ENCODE peak calls at places on chromosome 14, in seven cellular contexts. L, Y, N, J, M, S and A are unnamed samples.

GRCh38 chr14:21917699-21918436 is 244.2 kb upstream of the OR4E1 start:
- DNase-seq in L (no peak), Y (peak), N (peak), J (peak), M (peak), S (peak), A (peak)

GRCh38 chr14:87097021-87097420 is 896.0 kb downstream of the GALC start:
- DNase-seq in L (no peak), Y (no peak), N (no peak), J (no peak), M (no peak), S (no peak), A (peak)

GRCh38 chr14:57277062-57277461 is 8.3 kb downstream of the AP5M1 start:
- DNase-seq in L (no peak), Y (no peak), N (no peak), J (no peak), M (no peak), S (no peak), A (no peak)

GRCh38 chr14:88225721-88226120 is 97.3 kb downstream of the KCNK10 start:
- DNase-seq in L (no peak), Y (no peak), N (no peak), J (no peak), M (no peak), S (no peak), A (no peak)

GRCh38 chr14:93090826-93091583 is 24.7 kb downstream of the ITPK1 start:
- DNase-seq in L (no peak), Y (no peak), N (no peak), J (peak), M (no peak), S (no peak), A (no peak)

GRCh38 chr14:65291561-65291960 is 121.0 kb upstream of the FUT8 start:
- DNase-seq in L (no peak), Y (no peak), N (no peak), J (no peak), M (no peak), S (no peak), A (no peak)

GRCh38 chr14:32933943-32934890 is 4.5 kb upstream of the NPAS3 start:
- DNase-seq in L (no peak), Y (no peak), N (no peak), J (peak), M (no peak), S (no peak), A (no peak)

GRCh38 chr14:99853206-99853605 is 60.0 kb downstream of the EML1 start:
- DNase-seq in L (no peak), Y (no peak), N (no peak), J (peak), M (no peak), S (no peak), A (no peak)

GRCh38 chr14:21326972-21327371 is 47.1 kb downstream of the RPGRIP1 start:
- DNase-seq in L (no peak), Y (no peak), N (no peak), J (no peak), M (no peak), S (no peak), A (no peak)

GRCh38 chr14:102694530-102695171 is 82.6 kb upstream of the TRAF3 start:
- DNase-seq in L (peak), Y (peak), N (peak), J (peak), M (peak), S (peak), A (peak)

GRCh38 chr14:63051301-63051700 is 6.0 kb upstream of the KCNH5 start:
- DNase-seq in L (no peak), Y (no peak), N (no peak), J (no peak), M (no peak), S (no peak), A (no peak)

GRCh38 chr14:72588521-72588920 is 305.4 kb downstream of the DPF3 start:
- DNase-seq in L (no peak), Y (no peak), N (peak), J (no peak), M (no peak), S (no peak), A (no peak)
- TF ChIP-seq RFX5 in L (no peak), Y (no peak), N (no peak), J (no peak), M (no peak), S (no peak), A (no peak)

GRCh38 chr14:67675219-67675582 is 769 bp upstream of the VTI1B start:
- DNase-seq in L (no peak), Y (no peak), N (no peak), J (no peak), M (no peak), S (no peak), A (no peak)

GRCh38 chr14:67674480-67675218 is at the start of gene VTI1B:
- DNase-seq in L (no peak), Y (peak), N (no peak), J (peak), M (peak), S (peak), A (peak)

GRCh38 chr14:67683821-67684220 is 9.4 kb upstream of the VTI1B start:
- DNase-seq in L (no peak), Y (no peak), N (no peak), J (no peak), M (no peak), S (no peak), A (no peak)

GRCh38 chr14:67680941-67681340 is 6.5 kb upstream of the VTI1B start:
- DNase-seq in L (no peak), Y (no peak), N (no peak), J (no peak), M (no peak), S (no peak), A (no peak)

GRCh38 chr14:67680121-67680602 is 5.7 kb upstream of the VTI1B start:
- DNase-seq in L (no peak), Y (no peak), N (peak), J (no peak), M (peak), S (no peak), A (peak)
- TF ChIP-seq RFX5 in L (no peak), Y (no peak), N (no peak), J (no peak), M (no peak), S (no peak), A (no peak)

DNA sequence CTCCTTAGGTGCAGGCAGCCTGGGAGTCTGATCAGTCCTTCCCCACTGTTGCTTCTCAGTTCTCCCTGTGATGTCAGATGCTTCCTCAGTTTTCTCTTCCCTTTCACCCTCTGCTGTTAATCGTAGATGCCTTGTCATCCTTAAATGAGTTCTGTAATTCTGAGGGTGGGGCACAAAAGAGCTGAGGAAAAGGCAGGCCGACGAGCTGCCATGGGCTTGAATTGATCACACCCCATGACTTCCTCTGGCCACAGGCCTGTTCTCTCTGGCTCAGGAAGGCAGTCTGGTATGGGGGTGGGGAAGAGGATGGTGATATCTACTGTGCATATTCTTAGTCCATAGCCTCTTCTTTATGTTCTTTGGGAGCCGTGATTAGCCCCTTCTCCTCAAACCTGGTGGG is 5.2 kb upstream of the AP1G2 start:
- DNase-seq in L (no peak), Y (no peak), N (no peak), J (no peak), M (no peak), S (peak), A (no peak)
- TF ChIP-seq RFX5 in L (no peak), Y (no peak), N (no peak), J (no peak), M (no peak), S (no peak), A (no peak)

GRCh38 chr14:38867561-38868150 is 235.4 kb downstream of the SEC23A start:
- DNase-seq in L (peak), Y (peak), N (no peak), J (peak), M (peak), S (peak), A (peak)
- TF ChIP-seq RFX5 in L (no peak), Y (no peak), N (no peak), J (no peak), M (no peak), S (no peak), A (no peak)

GRCh38 chr14:61219256-61219655 is 61.9 kb downstream of the TMEM30B start:
- DNase-seq in L (no peak), Y (no peak), N (no peak), J (no peak), M (no peak), S (no peak), A (peak)

GRCh38 chr14:61218157-61218556 is 63.0 kb downstream of the TMEM30B start:
- DNase-seq in L (no peak), Y (no peak), N (no peak), J (no peak), M (no peak), S (no peak), A (no peak)

GRCh38 chr14:61217516-61217915 is 63.6 kb downstream of the TMEM30B start:
- DNase-seq in L (no peak), Y (no peak), N (no peak), J (no peak), M (no peak), S (no peak), A (no peak)

GRCh38 chr14:61219673-61220072 is 61.5 kb downstream of the TMEM30B start:
- DNase-seq in L (no peak), Y (no peak), N (no peak), J (no peak), M (no peak), S (no peak), A (peak)

DNA sequence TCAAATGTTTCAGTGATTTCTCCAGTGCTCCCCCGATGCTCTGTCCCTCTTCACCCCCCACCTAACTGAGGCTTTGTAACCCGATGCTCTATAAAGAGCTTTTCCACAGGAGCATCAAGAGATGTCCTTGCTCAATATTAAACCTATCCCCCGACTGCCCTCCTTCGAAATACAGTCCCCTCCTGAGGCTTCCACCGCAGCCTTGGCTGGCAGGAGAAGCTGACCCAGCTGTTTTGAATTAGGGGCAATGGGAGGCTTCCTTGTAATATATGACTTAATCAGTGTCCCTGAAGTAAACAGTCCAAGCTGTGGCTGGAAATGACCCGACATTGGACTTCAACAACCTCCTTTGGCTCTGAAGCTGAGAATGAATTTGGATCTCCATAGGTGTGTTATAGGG is 62.4 kb downstream of the TMEM30B start:
- DNase-seq in L (no peak), Y (no peak), N (no peak), J (peak), M (no peak), S (no peak), A (no peak)
- TF ChIP-seq RFX5 in L (no peak), Y (no peak), N (no peak), J (no peak), M (no peak), S (no peak), A (no peak)